ENCODE peak calls at places on chromosomes 5 and 9, in seven cellular contexts. One of them, this sample, is unnamed.
A peak's percentile ranks its signal among the peaks of the same experiment; 100 is the strongest.

GRCh38 chr5:11504794-11505193 is 399.5 kb downstream of the CTNND2 start:
- DNase-seq in CD8-positive, alpha-beta T cell: no peak
- DNase-seq in tibial nerve: no peak
- DNase-seq in bronchial epithelial cell: no peak
- DNase-seq in astrocyte of the spinal cord: peak; percentile 15
- DNase-seq in brain microvascular endothelial cell: no peak
- DNase-seq in esophagus squamous epithelium: no peak
- DNase-seq in this sample: peak; percentile 17

GRCh38 chr5:139381837-139382361 is 1.2 kb downstream of the SLC23A1 start:
- DNase-seq in CD8-positive, alpha-beta T cell: no peak
- DNase-seq in brain microvascular endothelial cell: no peak
- DNase-seq in esophagus squamous epithelium: no peak
- DNase-seq in astrocyte of the spinal cord: no peak
- DNase-seq in bronchial epithelial cell: no peak
- DNase-seq in tibial nerve: no peak
- DNase-seq in this sample: no peak

GRCh38 chr5:71932649-71933338 is 174.5 kb upstream of the MAP1B start:
- DNase-seq in CD8-positive, alpha-beta T cell: no peak
- DNase-seq in bronchial epithelial cell: peak; percentile 70
- DNase-seq in tibial nerve: peak; percentile 24
- DNase-seq in esophagus squamous epithelium: no peak
- DNase-seq in astrocyte of the spinal cord: peak; percentile 79
- DNase-seq in brain microvascular endothelial cell: peak; percentile 84
- DNase-seq in this sample: peak; percentile 91

GRCh38 chr9:27945386-27945785 is 372.1 kb upstream of the C9orf72 start:
- DNase-seq in esophagus squamous epithelium: no peak
- DNase-seq in CD8-positive, alpha-beta T cell: no peak
- DNase-seq in astrocyte of the spinal cord: peak; percentile 38
- DNase-seq in brain microvascular endothelial cell: peak; percentile 1
- DNase-seq in tibial nerve: no peak
- DNase-seq in bronchial epithelial cell: peak; percentile 52
- DNase-seq in this sample: no peak

GRCh38 chr9:78035369-78035993 is 3.9 kb upstream of the GNAQ start:
- DNase-seq in tibial nerve: no peak
- DNase-seq in CD8-positive, alpha-beta T cell: peak; percentile 42
- DNase-seq in brain microvascular endothelial cell: peak; percentile 67
- DNase-seq in bronchial epithelial cell: peak; percentile 65
- DNase-seq in esophagus squamous epithelium: no peak
- DNase-seq in astrocyte of the spinal cord: peak; percentile 84
- DNase-seq in this sample: no peak

GRCh38 chr9:135819905-135820304 is 87.4 kb downstream of the CAMSAP1 start:
- DNase-seq in tibial nerve: no peak
- DNase-seq in astrocyte of the spinal cord: no peak
- DNase-seq in esophagus squamous epithelium: no peak
- DNase-seq in brain microvascular endothelial cell: no peak
- DNase-seq in bronchial epithelial cell: no peak
- DNase-seq in CD8-positive, alpha-beta T cell: no peak
- DNase-seq in this sample: no peak

GRCh38 chr9:87613265-87614111 is 112.4 kb upstream of the CTSL start:
- DNase-seq in brain microvascular endothelial cell: no peak
- DNase-seq in esophagus squamous epithelium: no peak
- DNase-seq in tibial nerve: no peak
- DNase-seq in astrocyte of the spinal cord: peak; percentile 52
- DNase-seq in bronchial epithelial cell: no peak
- DNase-seq in CD8-positive, alpha-beta T cell: no peak
- DNase-seq in this sample: no peak

GRCh38 chr9:14362175-14362574 is 48.2 kb upstream of the NFIB start:
- DNase-seq in astrocyte of the spinal cord: no peak
- DNase-seq in CD8-positive, alpha-beta T cell: no peak
- DNase-seq in tibial nerve: no peak
- DNase-seq in bronchial epithelial cell: no peak
- DNase-seq in esophagus squamous epithelium: no peak
- DNase-seq in brain microvascular endothelial cell: peak; percentile 20
- DNase-seq in this sample: peak; percentile 99

GRCh38 chr5:96031811-96032261 is 70.2 kb upstream of the ELL2 start:
- DNase-seq in brain microvascular endothelial cell: peak; percentile 78
- DNase-seq in esophagus squamous epithelium: no peak
- DNase-seq in astrocyte of the spinal cord: peak; percentile 58
- DNase-seq in CD8-positive, alpha-beta T cell: no peak
- DNase-seq in tibial nerve: no peak
- DNase-seq in bronchial epithelial cell: peak; percentile 95
- DNase-seq in this sample: peak; percentile 59

GRCh38 chr9:128555180-128555721 is 2.9 kb downstream of the SPTAN1 start:
- DNase-seq in tibial nerve: no peak
- DNase-seq in esophagus squamous epithelium: no peak
- DNase-seq in astrocyte of the spinal cord: peak; percentile 59
- DNase-seq in bronchial epithelial cell: peak; percentile 86
- DNase-seq in brain microvascular endothelial cell: peak; percentile 62
- DNase-seq in CD8-positive, alpha-beta T cell: no peak
- DNase-seq in this sample: no peak

GRCh38 chr9:98210435-98210834 is 18.0 kb upstream of the CORO2A start:
- DNase-seq in CD8-positive, alpha-beta T cell: no peak
- DNase-seq in esophagus squamous epithelium: no peak
- DNase-seq in astrocyte of the spinal cord: no peak
- DNase-seq in bronchial epithelial cell: no peak
- DNase-seq in tibial nerve: no peak
- DNase-seq in brain microvascular endothelial cell: no peak
- DNase-seq in this sample: no peak

GRCh38 chr5:133839721-133840120 is 128.7 kb downstream of the C5orf15 start:
- DNase-seq in CD8-positive, alpha-beta T cell: no peak
- DNase-seq in bronchial epithelial cell: no peak
- DNase-seq in esophagus squamous epithelium: no peak
- DNase-seq in tibial nerve: no peak
- DNase-seq in brain microvascular endothelial cell: no peak
- DNase-seq in astrocyte of the spinal cord: no peak
- DNase-seq in this sample: no peak

GRCh38 chr9:133998915-133999580 is 6.9 kb upstream of the VAV2 start:
- DNase-seq in esophagus squamous epithelium: no peak
- DNase-seq in astrocyte of the spinal cord: no peak
- DNase-seq in CD8-positive, alpha-beta T cell: no peak
- DNase-seq in brain microvascular endothelial cell: no peak
- DNase-seq in tibial nerve: no peak
- DNase-seq in bronchial epithelial cell: no peak
- DNase-seq in this sample: no peak

GRCh38 chr9:70535546-70536323 is 121.3 kb upstream of the KLF9 start:
- DNase-seq in brain microvascular endothelial cell: no peak
- DNase-seq in astrocyte of the spinal cord: no peak
- DNase-seq in esophagus squamous epithelium: no peak
- DNase-seq in tibial nerve: no peak
- DNase-seq in bronchial epithelial cell: peak; percentile 63
- DNase-seq in CD8-positive, alpha-beta T cell: no peak
- DNase-seq in this sample: no peak

GRCh38 chr9:503331-503730 is 288.7 kb downstream of the DOCK8 start:
- DNase-seq in bronchial epithelial cell: no peak
- DNase-seq in brain microvascular endothelial cell: no peak
- DNase-seq in esophagus squamous epithelium: no peak
- DNase-seq in tibial nerve: no peak
- DNase-seq in CD8-positive, alpha-beta T cell: no peak
- DNase-seq in astrocyte of the spinal cord: no peak
- DNase-seq in this sample: no peak

GRCh38 chr9:106207298-106207697 is 513.0 kb downstream of the TMEM38B start:
- DNase-seq in tibial nerve: no peak
- DNase-seq in CD8-positive, alpha-beta T cell: no peak
- DNase-seq in brain microvascular endothelial cell: no peak
- DNase-seq in bronchial epithelial cell: no peak
- DNase-seq in esophagus squamous epithelium: no peak
- DNase-seq in astrocyte of the spinal cord: no peak
- DNase-seq in this sample: no peak

GRCh38 chr5:57566914-57567313 is 84.3 kb upstream of the ACTBL2 start:
- DNase-seq in CD8-positive, alpha-beta T cell: no peak
- DNase-seq in tibial nerve: no peak
- DNase-seq in brain microvascular endothelial cell: peak; percentile 88
- DNase-seq in bronchial epithelial cell: peak; percentile 8
- DNase-seq in esophagus squamous epithelium: no peak
- DNase-seq in astrocyte of the spinal cord: peak; percentile 75
- DNase-seq in this sample: no peak

GRCh38 chr9:122475717-122476116 is 2.0 kb downstream of the OR1J1 start:
- DNase-seq in brain microvascular endothelial cell: no peak
- DNase-seq in astrocyte of the spinal cord: no peak
- DNase-seq in esophagus squamous epithelium: no peak
- DNase-seq in tibial nerve: no peak
- DNase-seq in bronchial epithelial cell: no peak
- DNase-seq in CD8-positive, alpha-beta T cell: no peak
- DNase-seq in this sample: no peak

GRCh38 chr9:112868956-112869594 is 21.6 kb downstream of the SLC46A2 start:
- DNase-seq in brain microvascular endothelial cell: no peak
- DNase-seq in bronchial epithelial cell: no peak
- DNase-seq in tibial nerve: no peak
- DNase-seq in CD8-positive, alpha-beta T cell: no peak
- DNase-seq in astrocyte of the spinal cord: no peak
- DNase-seq in esophagus squamous epithelium: no peak
- DNase-seq in this sample: no peak

GRCh38 chr9:113677057-113677456 is 199.1 kb upstream of the ZNF618 start:
- DNase-seq in brain microvascular endothelial cell: no peak
- DNase-seq in astrocyte of the spinal cord: no peak
- DNase-seq in tibial nerve: no peak
- DNase-seq in esophagus squamous epithelium: no peak
- DNase-seq in bronchial epithelial cell: no peak
- DNase-seq in CD8-positive, alpha-beta T cell: no peak
- DNase-seq in this sample: no peak

GRCh38 chr9:96383165-96383939 is at the start of gene SLC35D2:
- DNase-seq in brain microvascular endothelial cell: peak; percentile 16
- DNase-seq in esophagus squamous epithelium: no peak
- DNase-seq in astrocyte of the spinal cord: peak; percentile 51
- DNase-seq in bronchial epithelial cell: peak; percentile 27
- DNase-seq in tibial nerve: peak; percentile 40
- DNase-seq in CD8-positive, alpha-beta T cell: no peak
- DNase-seq in this sample: peak; percentile 77

GRCh38 chr5:88877826-88878225 is 5.2 kb downstream of the MEF2C start:
- DNase-seq in CD8-positive, alpha-beta T cell: no peak
- DNase-seq in astrocyte of the spinal cord: peak; percentile 36
- DNase-seq in bronchial epithelial cell: peak; percentile 15
- DNase-seq in tibial nerve: no peak
- DNase-seq in esophagus squamous epithelium: no peak
- DNase-seq in brain microvascular endothelial cell: peak; percentile 85
- DNase-seq in this sample: no peak

GRCh38 chr9:115593587-115594091 is 475.7 kb upstream of the TNC start:
- DNase-seq in CD8-positive, alpha-beta T cell: no peak
- DNase-seq in tibial nerve: no peak
- DNase-seq in esophagus squamous epithelium: no peak
- DNase-seq in astrocyte of the spinal cord: peak; percentile 70
- DNase-seq in bronchial epithelial cell: peak; percentile 46
- DNase-seq in brain microvascular endothelial cell: peak; percentile 70
- DNase-seq in this sample: no peak

GRCh38 chr9:15295761-15296405 is 11.1 kb downstream of the TTC39B start:
- DNase-seq in astrocyte of the spinal cord: peak; percentile 87
- DNase-seq in brain microvascular endothelial cell: peak; percentile 74
- DNase-seq in bronchial epithelial cell: peak; percentile 52
- DNase-seq in tibial nerve: no peak
- DNase-seq in CD8-positive, alpha-beta T cell: no peak
- DNase-seq in esophagus squamous epithelium: no peak
- DNase-seq in this sample: peak; percentile 90

GRCh38 chr9:37369671-37370070 is 52.8 kb upstream of the GRHPR start:
- DNase-seq in astrocyte of the spinal cord: no peak
- DNase-seq in tibial nerve: no peak
- DNase-seq in bronchial epithelial cell: no peak
- DNase-seq in CD8-positive, alpha-beta T cell: no peak
- DNase-seq in esophagus squamous epithelium: no peak
- DNase-seq in brain microvascular endothelial cell: no peak
- DNase-seq in this sample: no peak

GRCh38 chr5:13325765-13326164 is 618.7 kb downstream of the DNAH5 start:
- DNase-seq in CD8-positive, alpha-beta T cell: no peak
- DNase-seq in astrocyte of the spinal cord: no peak
- DNase-seq in brain microvascular endothelial cell: no peak
- DNase-seq in tibial nerve: no peak
- DNase-seq in esophagus squamous epithelium: no peak
- DNase-seq in bronchial epithelial cell: peak; percentile 40
- DNase-seq in this sample: no peak

GRCh38 chr5:143019614-143020515 is 249.7 kb downstream of the ARHGAP26 start:
- DNase-seq in astrocyte of the spinal cord: no peak
- DNase-seq in tibial nerve: no peak
- DNase-seq in bronchial epithelial cell: no peak
- DNase-seq in esophagus squamous epithelium: no peak
- DNase-seq in brain microvascular endothelial cell: no peak
- DNase-seq in CD8-positive, alpha-beta T cell: no peak
- DNase-seq in this sample: no peak

DNA sequence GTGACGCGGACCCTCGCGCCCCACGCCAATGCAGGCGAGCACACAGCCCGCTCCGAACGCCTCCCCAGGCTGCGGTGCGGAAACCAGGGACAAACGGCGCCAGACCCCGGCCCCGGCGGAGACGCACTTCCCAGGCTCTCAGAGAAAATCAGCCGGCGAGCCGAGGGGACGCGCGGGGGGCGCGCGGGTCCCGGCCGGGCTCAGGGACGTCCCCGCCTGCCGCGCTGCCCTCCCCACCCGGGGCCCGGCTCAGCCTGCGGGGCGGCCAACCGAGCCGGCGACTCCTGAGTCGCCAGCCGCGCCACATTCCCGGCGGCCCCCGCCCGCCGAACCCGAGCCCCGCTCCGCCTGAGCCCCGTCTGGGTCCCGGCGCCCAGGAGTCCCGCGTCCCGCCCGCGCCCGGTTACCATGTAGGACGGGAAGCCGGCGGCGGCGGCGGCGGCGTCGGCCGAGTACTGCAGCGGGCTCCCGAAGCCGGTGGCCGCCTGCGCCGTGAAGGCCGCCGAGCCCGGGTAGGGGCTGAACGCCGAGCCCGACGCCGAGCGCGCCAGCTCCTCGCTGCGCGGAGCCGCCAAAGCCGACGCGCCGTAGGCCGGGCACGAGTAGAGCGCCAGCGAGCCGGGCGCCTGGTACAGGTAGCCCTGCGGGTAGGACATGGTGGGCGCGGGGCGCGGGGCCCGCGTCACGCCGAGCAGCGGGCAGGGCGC is 566 bp downstream of the IRX2 start:
- DNase-seq in bronchial epithelial cell: no peak
- DNase-seq in esophagus squamous epithelium: no peak
- DNase-seq in brain microvascular endothelial cell: no peak
- DNase-seq in tibial nerve: no peak
- DNase-seq in CD8-positive, alpha-beta T cell: no peak
- DNase-seq in astrocyte of the spinal cord: peak; percentile 22
- DNase-seq in this sample: peak; percentile 58
- H3K4me3 ChIP-seq in bronchial epithelial cell: peak overlapping the region; percentile 89
- H3K4me3 ChIP-seq in esophagus squamous epithelium: peak overlapping the region; percentile 72
- H3K4me3 ChIP-seq in brain microvascular endothelial cell: peak overlapping the region; percentile 34
- H3K4me3 ChIP-seq in tibial nerve: peak overlapping the region; percentile 32
- H3K4me3 ChIP-seq in CD8-positive, alpha-beta T cell: no peak overlapping the region
- H3K4me3 ChIP-seq in astrocyte of the spinal cord: peak overlapping the region; percentile 57
- H3K4me3 ChIP-seq in this sample: peak overlapping the region; percentile 99

GRCh38 chr5:149110406-149110805 is 30.9 kb upstream of the ABLIM3 start:
- DNase-seq in esophagus squamous epithelium: no peak
- DNase-seq in astrocyte of the spinal cord: no peak
- DNase-seq in CD8-positive, alpha-beta T cell: no peak
- DNase-seq in tibial nerve: no peak
- DNase-seq in brain microvascular endothelial cell: no peak
- DNase-seq in bronchial epithelial cell: peak; percentile 43
- DNase-seq in this sample: no peak
- H3K4me3 ChIP-seq in esophagus squamous epithelium: no peak overlapping the region
- H3K4me3 ChIP-seq in astrocyte of the spinal cord: no peak overlapping the region
- H3K4me3 ChIP-seq in CD8-positive, alpha-beta T cell: no peak overlapping the region
- H3K4me3 ChIP-seq in tibial nerve: no peak overlapping the region
- H3K4me3 ChIP-seq in brain microvascular endothelial cell: no peak overlapping the region
- H3K4me3 ChIP-seq in bronchial epithelial cell: no peak overlapping the region
- H3K4me3 ChIP-seq in this sample: no peak overlapping the region

GRCh38 chr5:176416965-176417364 is 626 bp upstream of the CLTB start:
- DNase-seq in tibial nerve: no peak
- DNase-seq in esophagus squamous epithelium: no peak
- DNase-seq in astrocyte of the spinal cord: no peak
- DNase-seq in CD8-positive, alpha-beta T cell: no peak
- DNase-seq in bronchial epithelial cell: no peak
- DNase-seq in brain microvascular endothelial cell: no peak
- DNase-seq in this sample: no peak
- H3K4me3 ChIP-seq in tibial nerve: peak overlapping the region; percentile 80
- H3K4me3 ChIP-seq in esophagus squamous epithelium: peak overlapping the region; percentile 84
- H3K4me3 ChIP-seq in astrocyte of the spinal cord: peak overlapping the region; percentile 32
- H3K4me3 ChIP-seq in CD8-positive, alpha-beta T cell: peak overlapping the region; percentile 89
- H3K4me3 ChIP-seq in bronchial epithelial cell: no peak overlapping the region
- H3K4me3 ChIP-seq in brain microvascular endothelial cell: no peak overlapping the region
- H3K4me3 ChIP-seq in this sample: peak overlapping the region; percentile 74

GRCh38 chr5:171418316-171418981 is 998 bp upstream of the FGF18 start:
- DNase-seq in astrocyte of the spinal cord: peak; percentile 83
- DNase-seq in tibial nerve: peak; percentile 62
- DNase-seq in CD8-positive, alpha-beta T cell: peak; percentile 39
- DNase-seq in brain microvascular endothelial cell: peak; percentile 79
- DNase-seq in bronchial epithelial cell: peak; percentile 53
- DNase-seq in esophagus squamous epithelium: peak; percentile 16
- DNase-seq in this sample: peak; percentile 92
- H3K4me3 ChIP-seq in astrocyte of the spinal cord: peak overlapping the region; percentile 41
- H3K4me3 ChIP-seq in tibial nerve: peak overlapping the region; percentile 56
- H3K4me3 ChIP-seq in CD8-positive, alpha-beta T cell: peak overlapping the region; percentile 58
- H3K4me3 ChIP-seq in brain microvascular endothelial cell: peak overlapping the region; percentile 40
- H3K4me3 ChIP-seq in bronchial epithelial cell: no peak overlapping the region
- H3K4me3 ChIP-seq in esophagus squamous epithelium: peak overlapping the region; percentile 64
- H3K4me3 ChIP-seq in this sample: peak overlapping the region; percentile 50